ENCODE peak calls at places on chromosomes 13 and 19, in ten cellular contexts. O is bronchial epithelial cell; J is heart left ventricle; E is NCI-H2107; S is NCI-H1930; T is stimulated activated CD4-positive, alpha-beta T cell treated with anti-CD3 and anti-CD28 coated beads, Interleukin-15, amount 100 ng/mL, for 1 hour; D is activated naive CD8-positive, alpha-beta T cell treated with anti-CD3 and anti-CD28 coated beads, Interleukin-2, amount 50 U/mL, for 16 hours; G is Caco-2; N is EL; Z is midbrain. A is an unnamed sample.

GRCh38 chr13:75271851-75272250 is 210.1 kb downstream of the TBC1D4 start:
- DNase-seq in O (no peak), J (no peak), E (no peak), S (no peak), T (no peak), D (no peak), G (no peak), N (peak; percentile 7), Z (no peak), A (no peak)

GRCh38 chr13:50389726-50390125 is 374.5 kb downstream of the KCNRG start:
- DNase-seq in O (no peak), J (no peak), E (peak; percentile 34), S (no peak), T (no peak), D (no peak), G (no peak), N (no peak), Z (no peak), A (no peak)

GRCh38 chr13:30742896-30743295 is 7.6 kb downstream of the ALOX5AP start:
- DNase-seq in O (no peak), J (no peak), E (no peak), S (no peak), T (no peak), D (no peak), G (no peak), N (no peak), Z (no peak), A (no peak)

GRCh38 chr19:46416077-46416709 is 2.8 kb upstream of the CCDC8 start:
- DNase-seq in O (peak; percentile 41), J (peak; percentile 91), E (peak; percentile 52), S (peak; percentile 89), T (no peak), D (no peak), G (peak; percentile 90), N (peak; percentile 87), Z (peak; percentile 81), A (peak; percentile 64)

GRCh38 chr13:73945871-73946270 is 188.3 kb downstream of the KLF12 start:
- DNase-seq in O (no peak), J (peak; percentile 36), E (no peak), S (no peak), T (no peak), D (no peak), G (no peak), N (no peak), Z (peak; percentile 31), A (no peak)

GRCh38 chr13:46721054-46721453 is 75.9 kb downstream of the ESD start:
- DNase-seq in O (peak; percentile 18), J (peak; percentile 35), E (no peak), S (peak; percentile 37), T (no peak), D (no peak), G (peak; percentile 53), N (peak; percentile 49), Z (peak; percentile 20), A (peak; percentile 24)

GRCh38 chr19:43474986-43475705 is 9.7 kb upstream of the LYPD3 start:
- DNase-seq in O (peak; percentile 84), J (peak; percentile 97), E (no peak), S (peak; percentile 96), T (peak; percentile 84), D (peak; percentile 89), G (peak; percentile 99), N (peak; percentile 91), Z (peak; percentile 91), A (peak; percentile 90)

GRCh38 chr19:18895038-18895827 is 725 bp downstream of the CERS1 start:
- DNase-seq in O (no peak), J (peak; percentile 48), E (no peak), S (peak; percentile 35), T (no peak), D (no peak), G (peak; percentile 86), N (peak; percentile 63), Z (peak; percentile 21), A (peak; percentile 77)

GRCh38 chr13:102868366-102868936 is 22.6 kb downstream of the ERCC5 start:
- DNase-seq in O (no peak), J (no peak), E (no peak), S (no peak), T (no peak), D (no peak), G (no peak), N (peak; percentile 10), Z (no peak), A (no peak)

GRCh38 chr13:98565726-98566577 is 11.0 kb downstream of the STK24 start:
- DNase-seq in O (no peak), J (peak; percentile 46), E (no peak), S (no peak), T (no peak), D (no peak), G (no peak), N (no peak), Z (no peak), A (no peak)

GRCh38 chr13:94323746-94324408 is 155.6 kb downstream of the DCT start:
- DNase-seq in O (no peak), J (no peak), E (no peak), S (no peak), T (no peak), D (no peak), G (no peak), N (no peak), Z (no peak), A (no peak)

GRCh38 chr19:21260164-21260847 is 68.9 kb downstream of the ZNF708 start:
- DNase-seq in O (no peak), J (no peak), E (no peak), S (no peak), T (no peak), D (no peak), G (no peak), N (no peak), Z (no peak), A (no peak)

GRCh38 chr19:51651216-51651846 is 4.7 kb upstream of the SIGLEC14 start:
- DNase-seq in O (no peak), J (no peak), E (no peak), S (no peak), T (no peak), D (no peak), G (no peak), N (no peak), Z (no peak), A (no peak)

GRCh38 chr19:10043286-10043927 is 30.1 kb downstream of the RDH8 start:
- DNase-seq in O (no peak), J (no peak), E (no peak), S (peak; percentile 20), T (no peak), D (no peak), G (no peak), N (peak; percentile 31), Z (no peak), A (no peak)

GRCh38 chr19:40283414-40284250 is 1.5 kb downstream of the AKT2 start:
- DNase-seq in O (no peak), J (no peak), E (no peak), S (no peak), T (no peak), D (no peak), G (no peak), N (no peak), Z (no peak), A (no peak)

GRCh38 chr19:48624791-48625723 is 5.8 kb downstream of the SPHK2 start:
- DNase-seq in O (no peak), J (no peak), E (no peak), S (no peak), T (no peak), D (no peak), G (peak; percentile 84), N (no peak), Z (no peak), A (no peak)

GRCh38 chr13:49560270-49561063 is 24.9 kb downstream of the RCBTB1 start:
- DNase-seq in O (peak; percentile 84), J (no peak), E (no peak), S (no peak), T (no peak), D (no peak), G (peak; percentile 79), N (no peak), Z (no peak), A (peak; percentile 43)

GRCh38 chr13:35712907-35713685 is 236.6 kb upstream of the MAB21L1 start:
- DNase-seq in O (peak; percentile 19), J (no peak), E (no peak), S (no peak), T (no peak), D (no peak), G (no peak), N (peak; percentile 86), Z (no peak), A (no peak)

GRCh38 chr19:31300406-31300805 is 48.8 kb downstream of the TSHZ3 start:
- DNase-seq in O (no peak), J (no peak), E (no peak), S (no peak), T (no peak), D (no peak), G (no peak), N (no peak), Z (no peak), A (no peak)

GRCh38 chr19:18743281-18743825 is 47.8 kb downstream of the COMP start:
- DNase-seq in O (peak; percentile 17), J (peak; percentile 75), E (no peak), S (no peak), T (no peak), D (no peak), G (peak; percentile 47), N (no peak), Z (no peak), A (no peak)

GRCh38 chr19:5271145-5271544 is 69.5 kb downstream of the PTPRS start:
- DNase-seq in O (no peak), J (no peak), E (no peak), S (no peak), T (no peak), D (no peak), G (no peak), N (no peak), Z (no peak), A (no peak)

GRCh38 chr13:63206431-63206830 is 1790.8 kb upstream of the PCDH20 start:
- DNase-seq in O (no peak), J (no peak), E (no peak), S (no peak), T (no peak), D (no peak), G (no peak), N (peak; percentile 40), Z (no peak), A (no peak)

GRCh38 chr13:36813226-36813625 is 5.8 kb upstream of the RFXAP start:
- DNase-seq in O (no peak), J (no peak), E (no peak), S (no peak), T (no peak), D (no peak), G (no peak), N (no peak), Z (no peak), A (no peak)

GRCh38 chr13:43537124-43537523 is 249.6 kb downstream of the ENOX1 start:
- DNase-seq in O (no peak), J (no peak), E (no peak), S (no peak), T (no peak), D (no peak), G (no peak), N (no peak), Z (no peak), A (no peak)

GRCh38 chr19:52991484-52991883 is 22.2 kb upstream of the ERVV-1 start:
- DNase-seq in O (peak; percentile 83), J (no peak), E (no peak), S (no peak), T (no peak), D (no peak), G (no peak), N (peak; percentile 94), Z (no peak), A (no peak)